ENCODE peak calls at places on chromosomes 12 and 14, in ten cellular contexts. One of them, this sample, is unnamed.

GRCh38 chr12:119913931-119914330 is 36.8 kb upstream of the CIT start:
- DNase-seq in right atrium auricular region: no peak
- DNase-seq in upper lobe of right lung: no peak
- DNase-seq in right lobe of liver: no peak
- DNase-seq in body of pancreas: no peak
- DNase-seq in adrenal gland: no peak
- DNase-seq in IMR-90: no peak
- DNase-seq in pancreas: no peak
- DNase-seq in prostate gland: no peak
- DNase-seq in neuronal stem cell: no peak
- DNase-seq in this sample: no peak

GRCh38 chr12:91339106-91339505 is 156.5 kb upstream of the DCN start:
- DNase-seq in right atrium auricular region: no peak
- DNase-seq in upper lobe of right lung: no peak
- DNase-seq in body of pancreas: no peak
- DNase-seq in IMR-90: no peak
- DNase-seq in pancreas: no peak
- DNase-seq in prostate gland: no peak
- DNase-seq in neuronal stem cell: no peak
- DNase-seq in adrenal gland: no peak
- DNase-seq in right lobe of liver: no peak
- DNase-seq in this sample: no peak

GRCh38 chr12:125324861-125325260 is 259.6 kb downstream of the AACS start:
- DNase-seq in neuronal stem cell: no peak
- DNase-seq in right atrium auricular region: no peak
- DNase-seq in upper lobe of right lung: no peak
- DNase-seq in pancreas: no peak
- DNase-seq in adrenal gland: no peak
- DNase-seq in body of pancreas: no peak
- DNase-seq in IMR-90: no peak
- DNase-seq in right lobe of liver: no peak
- DNase-seq in prostate gland: no peak
- DNase-seq in this sample: no peak

GRCh38 chr12:120041386-120042231 is 52.6 kb downstream of the BICDL1 start:
- DNase-seq in right atrium auricular region: no peak
- DNase-seq in adrenal gland: no peak
- DNase-seq in pancreas: no peak
- DNase-seq in neuronal stem cell: no peak
- DNase-seq in body of pancreas: peak; percentile 31
- DNase-seq in IMR-90: no peak
- DNase-seq in upper lobe of right lung: no peak
- DNase-seq in right lobe of liver: peak; percentile 70
- DNase-seq in prostate gland: no peak
- DNase-seq in this sample: no peak

GRCh38 chr14:31286456-31287293 is 79.1 kb upstream of the HECTD1 start:
- DNase-seq in neuronal stem cell: no peak
- DNase-seq in prostate gland: no peak
- DNase-seq in IMR-90: no peak
- DNase-seq in right lobe of liver: no peak
- DNase-seq in pancreas: no peak
- DNase-seq in right atrium auricular region: no peak
- DNase-seq in upper lobe of right lung: no peak
- DNase-seq in body of pancreas: peak; percentile 46
- DNase-seq in adrenal gland: no peak
- DNase-seq in this sample: no peak

GRCh38 chr12:46915861-46916260 is 90.1 kb upstream of the SLC38A4 start:
- DNase-seq in neuronal stem cell: peak; percentile 2
- DNase-seq in IMR-90: peak; percentile 55
- DNase-seq in prostate gland: no peak
- DNase-seq in upper lobe of right lung: no peak
- DNase-seq in right atrium auricular region: no peak
- DNase-seq in pancreas: no peak
- DNase-seq in adrenal gland: no peak
- DNase-seq in body of pancreas: no peak
- DNase-seq in right lobe of liver: no peak
- DNase-seq in this sample: no peak

GRCh38 chr14:44887596-44887955 is 74.2 kb downstream of the KLHL28 start:
- DNase-seq in adrenal gland: no peak
- DNase-seq in right atrium auricular region: no peak
- DNase-seq in body of pancreas: no peak
- DNase-seq in neuronal stem cell: no peak
- DNase-seq in IMR-90: no peak
- DNase-seq in right lobe of liver: no peak
- DNase-seq in pancreas: no peak
- DNase-seq in upper lobe of right lung: no peak
- DNase-seq in prostate gland: no peak
- DNase-seq in this sample: no peak

GRCh38 chr14:82725188-82725587 is 1191.5 kb upstream of the SEL1L start:
- DNase-seq in prostate gland: no peak
- DNase-seq in pancreas: no peak
- DNase-seq in right lobe of liver: no peak
- DNase-seq in adrenal gland: no peak
- DNase-seq in upper lobe of right lung: no peak
- DNase-seq in IMR-90: no peak
- DNase-seq in body of pancreas: no peak
- DNase-seq in right atrium auricular region: no peak
- DNase-seq in neuronal stem cell: no peak
- DNase-seq in this sample: no peak

GRCh38 chr12:104534857-104535248 is 78.1 kb downstream of the CHST11 start:
- DNase-seq in body of pancreas: no peak
- DNase-seq in prostate gland: no peak
- DNase-seq in upper lobe of right lung: no peak
- DNase-seq in pancreas: no peak
- DNase-seq in right atrium auricular region: no peak
- DNase-seq in neuronal stem cell: no peak
- DNase-seq in right lobe of liver: no peak
- DNase-seq in adrenal gland: no peak
- DNase-seq in IMR-90: no peak
- DNase-seq in this sample: no peak

GRCh38 chr12:104533134-104533533 is 76.4 kb downstream of the CHST11 start:
- DNase-seq in body of pancreas: peak; percentile 14
- DNase-seq in pancreas: no peak
- DNase-seq in right lobe of liver: no peak
- DNase-seq in adrenal gland: no peak
- DNase-seq in right atrium auricular region: no peak
- DNase-seq in neuronal stem cell: no peak
- DNase-seq in prostate gland: peak; percentile 33
- DNase-seq in IMR-90: no peak
- DNase-seq in upper lobe of right lung: no peak
- DNase-seq in this sample: no peak

GRCh38 chr12:104536841-104537240 is 80.1 kb downstream of the CHST11 start:
- DNase-seq in upper lobe of right lung: no peak
- DNase-seq in body of pancreas: no peak
- DNase-seq in right lobe of liver: no peak
- DNase-seq in prostate gland: no peak
- DNase-seq in right atrium auricular region: no peak
- DNase-seq in pancreas: no peak
- DNase-seq in IMR-90: no peak
- DNase-seq in adrenal gland: no peak
- DNase-seq in neuronal stem cell: no peak
- DNase-seq in this sample: peak; percentile 12

GRCh38 chr12:104535383-104535782 is 78.6 kb downstream of the CHST11 start:
- DNase-seq in upper lobe of right lung: no peak
- DNase-seq in right lobe of liver: no peak
- DNase-seq in right atrium auricular region: no peak
- DNase-seq in prostate gland: no peak
- DNase-seq in neuronal stem cell: no peak
- DNase-seq in adrenal gland: no peak
- DNase-seq in pancreas: no peak
- DNase-seq in IMR-90: peak; percentile 11
- DNase-seq in body of pancreas: no peak
- DNase-seq in this sample: no peak

GRCh38 chr12:104534162-104534856 is 77.6 kb downstream of the CHST11 start:
- DNase-seq in right lobe of liver: no peak
- DNase-seq in adrenal gland: no peak
- DNase-seq in prostate gland: no peak
- DNase-seq in neuronal stem cell: no peak
- DNase-seq in right atrium auricular region: no peak
- DNase-seq in body of pancreas: peak; percentile 32
- DNase-seq in upper lobe of right lung: no peak
- DNase-seq in pancreas: no peak
- DNase-seq in IMR-90: no peak
- DNase-seq in this sample: no peak
- H3K27ac ChIP-seq in right lobe of liver: no peak overlapping the region
- H3K27ac ChIP-seq in adrenal gland: peak overlapping the region; percentile 7
- H3K27ac ChIP-seq in prostate gland: no peak overlapping the region
- H3K27ac ChIP-seq in neuronal stem cell: no peak overlapping the region
- H3K27ac ChIP-seq in right atrium auricular region: no peak overlapping the region
- H3K27ac ChIP-seq in body of pancreas: peak overlapping the region; percentile 11
- H3K27ac ChIP-seq in upper lobe of right lung: no peak overlapping the region
- H3K27ac ChIP-seq in pancreas: no peak overlapping the region
- H3K27ac ChIP-seq in IMR-90: no peak overlapping the region
- H3K27ac ChIP-seq in this sample: no peak overlapping the region

DNA sequence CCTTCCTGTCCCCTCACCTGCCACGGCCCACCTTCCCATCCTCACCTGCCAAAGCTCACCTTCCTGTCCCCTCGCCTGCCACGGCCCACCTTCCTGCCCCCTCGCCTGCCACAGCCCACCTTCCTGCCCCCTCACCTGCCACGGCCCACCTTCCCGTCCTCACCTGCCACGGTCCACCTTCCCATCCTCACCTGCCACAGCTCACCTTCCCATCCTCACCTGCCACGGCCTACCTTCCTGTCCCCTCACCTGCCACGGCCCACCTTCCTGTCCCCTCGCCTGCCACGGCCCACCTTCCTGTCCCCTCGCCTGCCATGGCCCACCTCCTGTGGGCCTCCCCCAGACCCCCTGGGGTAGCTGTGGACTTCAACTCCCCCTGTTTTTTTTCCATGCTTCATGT is 48.8 kb upstream of the GPR68 start:
- DNase-seq in neuronal stem cell: no peak
- DNase-seq in prostate gland: no peak
- DNase-seq in right lobe of liver: peak; percentile 68
- DNase-seq in adrenal gland: no peak
- DNase-seq in right atrium auricular region: no peak
- DNase-seq in body of pancreas: no peak
- DNase-seq in upper lobe of right lung: no peak
- DNase-seq in IMR-90: no peak
- DNase-seq in pancreas: no peak
- DNase-seq in this sample: no peak
- H3K27ac ChIP-seq in neuronal stem cell: no peak overlapping the region
- H3K27ac ChIP-seq in prostate gland: no peak overlapping the region
- H3K27ac ChIP-seq in right lobe of liver: no peak overlapping the region
- H3K27ac ChIP-seq in adrenal gland: no peak overlapping the region
- H3K27ac ChIP-seq in right atrium auricular region: no peak overlapping the region
- H3K27ac ChIP-seq in body of pancreas: no peak overlapping the region
- H3K27ac ChIP-seq in upper lobe of right lung: no peak overlapping the region
- H3K27ac ChIP-seq in IMR-90: no peak overlapping the region
- H3K27ac ChIP-seq in pancreas: no peak overlapping the region
- H3K27ac ChIP-seq in this sample: no peak overlapping the region

GRCh38 chr12:68373836-68374314 is 41.7 kb upstream of the MDM1 start:
- DNase-seq in neuronal stem cell: no peak
- DNase-seq in right atrium auricular region: no peak
- DNase-seq in adrenal gland: no peak
- DNase-seq in right lobe of liver: no peak
- DNase-seq in prostate gland: no peak
- DNase-seq in upper lobe of right lung: no peak
- DNase-seq in pancreas: no peak
- DNase-seq in IMR-90: no peak
- DNase-seq in body of pancreas: no peak
- DNase-seq in this sample: no peak

GRCh38 chr12:68374315-68374982 is 42.3 kb upstream of the MDM1 start:
- DNase-seq in right lobe of liver: no peak
- DNase-seq in prostate gland: no peak
- DNase-seq in adrenal gland: no peak
- DNase-seq in upper lobe of right lung: no peak
- DNase-seq in body of pancreas: no peak
- DNase-seq in neuronal stem cell: no peak
- DNase-seq in IMR-90: no peak
- DNase-seq in pancreas: no peak
- DNase-seq in right atrium auricular region: no peak
- DNase-seq in this sample: peak; percentile 43

GRCh38 chr12:68376901-68377300 is 44.7 kb upstream of the MDM1 start:
- DNase-seq in pancreas: no peak
- DNase-seq in adrenal gland: no peak
- DNase-seq in neuronal stem cell: no peak
- DNase-seq in prostate gland: no peak
- DNase-seq in body of pancreas: no peak
- DNase-seq in upper lobe of right lung: no peak
- DNase-seq in IMR-90: no peak
- DNase-seq in right lobe of liver: no peak
- DNase-seq in right atrium auricular region: no peak
- DNase-seq in this sample: no peak

GRCh38 chr12:68378859-68379628 is 46.9 kb upstream of the MDM1 start:
- DNase-seq in IMR-90: no peak
- DNase-seq in prostate gland: peak; percentile 53
- DNase-seq in upper lobe of right lung: no peak
- DNase-seq in right atrium auricular region: no peak
- DNase-seq in right lobe of liver: no peak
- DNase-seq in body of pancreas: no peak
- DNase-seq in neuronal stem cell: no peak
- DNase-seq in adrenal gland: no peak
- DNase-seq in pancreas: no peak
- DNase-seq in this sample: no peak

DNA sequence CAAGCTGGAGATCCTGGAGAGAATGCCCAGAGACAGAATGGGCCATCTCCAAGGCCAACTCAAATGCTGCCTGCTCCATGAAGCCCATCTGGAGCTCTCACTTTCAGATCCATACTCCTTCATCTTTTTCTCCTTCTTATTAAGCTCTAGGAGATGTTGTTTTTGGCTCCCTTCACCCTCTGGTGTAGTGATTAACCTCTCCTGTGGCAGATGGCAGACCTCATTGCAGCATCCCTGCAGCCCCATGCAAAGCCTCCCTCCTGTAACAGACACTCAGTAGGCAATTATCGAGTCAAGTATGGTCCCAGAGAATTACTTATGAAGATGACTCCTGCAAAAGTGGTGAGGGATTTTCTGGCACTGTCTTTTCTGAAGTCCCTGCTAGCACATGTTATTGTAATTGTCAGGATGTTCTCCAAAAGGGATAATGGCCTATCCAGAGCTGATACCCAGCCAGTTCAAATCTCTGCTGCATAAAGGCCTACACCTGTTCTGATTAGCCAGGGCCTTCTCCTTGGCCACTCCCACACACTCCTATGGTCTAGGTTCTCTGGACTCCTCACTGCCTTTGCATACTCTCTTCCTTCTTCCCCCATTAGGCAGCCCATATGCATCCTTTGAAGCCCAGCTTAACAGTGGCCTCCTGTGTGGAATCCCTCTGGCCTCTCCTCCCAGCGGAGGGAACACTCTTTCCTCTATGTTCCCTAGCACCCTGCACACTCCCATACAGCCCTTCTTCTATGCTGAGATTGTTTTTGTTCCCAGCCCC is 43.7 kb upstream of the MDM1 start:
- DNase-seq in right lobe of liver: no peak
- DNase-seq in IMR-90: peak; percentile 51
- DNase-seq in adrenal gland: no peak
- DNase-seq in right atrium auricular region: no peak
- DNase-seq in pancreas: no peak
- DNase-seq in upper lobe of right lung: no peak
- DNase-seq in prostate gland: no peak
- DNase-seq in neuronal stem cell: no peak
- DNase-seq in body of pancreas: no peak
- DNase-seq in this sample: no peak
- H3K27ac ChIP-seq in right lobe of liver: no peak overlapping the region
- H3K27ac ChIP-seq in IMR-90: no peak overlapping the region
- H3K27ac ChIP-seq in adrenal gland: no peak overlapping the region
- H3K27ac ChIP-seq in right atrium auricular region: no peak overlapping the region
- H3K27ac ChIP-seq in pancreas: no peak overlapping the region
- H3K27ac ChIP-seq in upper lobe of right lung: no peak overlapping the region
- H3K27ac ChIP-seq in prostate gland: no peak overlapping the region
- H3K27ac ChIP-seq in neuronal stem cell: no peak overlapping the region
- H3K27ac ChIP-seq in body of pancreas: no peak overlapping the region
- H3K27ac ChIP-seq in this sample: no peak overlapping the region

GRCh38 chr14:104714066-104714465 is 10.0 kb upstream of the ADSS1 start:
- DNase-seq in neuronal stem cell: no peak
- DNase-seq in upper lobe of right lung: no peak
- DNase-seq in IMR-90: no peak
- DNase-seq in right lobe of liver: no peak
- DNase-seq in body of pancreas: no peak
- DNase-seq in pancreas: no peak
- DNase-seq in right atrium auricular region: no peak
- DNase-seq in adrenal gland: no peak
- DNase-seq in prostate gland: no peak
- DNase-seq in this sample: no peak
- H3K27ac ChIP-seq in neuronal stem cell: no peak overlapping the region
- H3K27ac ChIP-seq in upper lobe of right lung: no peak overlapping the region
- H3K27ac ChIP-seq in IMR-90: no peak overlapping the region
- H3K27ac ChIP-seq in right lobe of liver: no peak overlapping the region
- H3K27ac ChIP-seq in body of pancreas: no peak overlapping the region
- H3K27ac ChIP-seq in pancreas: no peak overlapping the region
- H3K27ac ChIP-seq in right atrium auricular region: no peak overlapping the region
- H3K27ac ChIP-seq in adrenal gland: no peak overlapping the region
- H3K27ac ChIP-seq in prostate gland: no peak overlapping the region
- H3K27ac ChIP-seq in this sample: no peak overlapping the region

This sample was measured in epithelial cell of prostate.